ENCODE peak calls at places on chromosomes 7 and 10, in ten cellular contexts. B, O, Y, C, Q, R, I, L, G and A are unnamed samples.

GRCh38 chr7:64098-64521 is 128.3 kb upstream of the FAM20C start:
- DNase-seq in C (no peak), I (peak; percentile 45), B (peak; percentile 39), O (peak; percentile 20), L (peak; percentile 74), G (no peak), R (no peak), Y (no peak), Q (peak; percentile 37), A (no peak)

GRCh38 chr7:113321201-113321600 is 202.8 kb upstream of the SMIM30 start:
- DNase-seq in I (no peak), C (no peak), Y (no peak), R (no peak), B (no peak), Q (no peak), O (no peak), L (no peak), G (no peak), A (no peak)

GRCh38 chr7:130063036-130063435 is 7.3 kb upstream of the KLHDC10 start:
- DNase-seq in R (peak; percentile 58), I (no peak), O (peak; percentile 21), G (no peak), C (no peak), Y (peak; percentile 74), L (no peak), Q (peak; percentile 69), B (peak; percentile 79), A (peak; percentile 68)

GRCh38 chr10:50347394-50347802 is 96.1 kb upstream of the ASAH2 start:
- DNase-seq in Y (no peak), Q (no peak), L (no peak), O (no peak), C (peak; percentile 61), R (no peak), I (no peak), G (no peak), B (no peak), A (no peak)

GRCh38 chr7:139033346-139034114 is 2.3 kb downstream of the ZC3HAV1L start:
- DNase-seq in G (no peak), Y (no peak), I (peak; percentile 55), Q (no peak), C (no peak), O (no peak), L (no peak), R (no peak), B (no peak), A (no peak)

GRCh38 chr7:6448943-6449543 is 1.3 kb upstream of the DAGLB start:
- DNase-seq in Q (no peak), R (no peak), B (no peak), G (no peak), O (no peak), C (no peak), L (no peak), Y (no peak), I (no peak), A (no peak)

GRCh38 chr7:26013551-26014083 is 138.4 kb upstream of the NFE2L3 start:
- DNase-seq in B (no peak), L (no peak), I (peak; percentile 16), O (no peak), Y (no peak), G (no peak), Q (peak; percentile 33), R (no peak), C (no peak), A (no peak)

GRCh38 chr7:92874567-92874966 is 38.2 kb upstream of the CDK6 start:
- DNase-seq in G (no peak), C (no peak), Y (no peak), Q (no peak), R (no peak), O (no peak), L (no peak), I (no peak), B (no peak), A (no peak)

GRCh38 chr10:95796504-95796903 is 40.5 kb downstream of the ENTPD1 start:
- DNase-seq in I (no peak), B (no peak), R (no peak), Q (no peak), L (no peak), O (no peak), G (no peak), Y (no peak), C (no peak), A (no peak)

GRCh38 chr7:105304040-105304895 is 84.5 kb downstream of the SRPK2 start:
- DNase-seq in I (peak; percentile 29), L (peak; percentile 32), G (peak; percentile 26), C (no peak), R (no peak), Q (no peak), O (peak; percentile 54), B (no peak), Y (no peak), A (no peak)

GRCh38 chr10:121043124-121043849 is 192.1 kb downstream of the WDR11 start:
- DNase-seq in Y (no peak), C (no peak), G (no peak), B (no peak), I (no peak), L (no peak), R (no peak), O (no peak), Q (no peak), A (no peak)

GRCh38 chr10:119111968-119112515 is 8.1 kb downstream of the DENND10 start:
- DNase-seq in I (no peak), R (no peak), G (peak; percentile 63), Q (no peak), O (no peak), L (no peak), B (no peak), Y (no peak), C (no peak), A (no peak)

GRCh38 chr10:16965740-16966447 is 148.7 kb upstream of the RSU1 start:
- DNase-seq in O (no peak), I (peak; percentile 95), C (no peak), Y (no peak), Q (no peak), B (no peak), G (peak; percentile 96), L (no peak), R (no peak), A (no peak)

GRCh38 chr7:108099650-108100049 is 30.5 kb downstream of the LAMB4 start:
- DNase-seq in G (peak; percentile 60), B (no peak), I (no peak), O (no peak), L (no peak), Y (no peak), C (no peak), Q (no peak), R (no peak), A (no peak)

GRCh38 chr10:17974505-17974904 is 22.8 kb downstream of the SLC39A12 start:
- DNase-seq in G (no peak), L (no peak), B (no peak), R (no peak), Y (no peak), Q (no peak), C (no peak), O (no peak), I (no peak), A (no peak)

GRCh38 chr7:33517191-33517590 is 387.8 kb downstream of the BBS9 start:
- DNase-seq in C (no peak), B (no peak), I (no peak), L (no peak), R (no peak), Q (peak; percentile 93), O (no peak), Y (no peak), G (no peak), A (no peak)

GRCh38 chr10:119136084-119136483 is 29.4 kb downstream of the SFXN4 start:
- DNase-seq in L (no peak), I (no peak), R (no peak), Q (no peak), O (no peak), B (no peak), C (no peak), G (no peak), Y (no peak), A (no peak)

GRCh38 chr7:92926697-92927044 is 90.3 kb upstream of the CDK6 start:
- DNase-seq in O (no peak), I (no peak), C (no peak), R (no peak), G (no peak), B (no peak), L (no peak), Q (no peak), Y (no peak), A (no peak)

GRCh38 chr10:121099601-121100000 is 248.4 kb downstream of the WDR11 start:
- DNase-seq in B (no peak), Y (no peak), O (no peak), Q (no peak), R (no peak), C (no peak), L (no peak), G (no peak), I (no peak), A (no peak)

GRCh38 chr10:61812052-61812721 is 89.3 kb upstream of the ARID5B start:
- DNase-seq in Q (no peak), G (no peak), O (no peak), C (no peak), B (no peak), R (no peak), I (no peak), Y (no peak), L (no peak), A (no peak)

GRCh38 chr10:96743988-96744585 is 23.8 kb upstream of the PIK3AP1 start:
- DNase-seq in Q (no peak), R (no peak), O (no peak), Y (no peak), B (peak; percentile 9), L (no peak), C (no peak), I (no peak), G (no peak), A (no peak)

GRCh38 chr10:58998924-58999713 is 177.3 kb upstream of the PHYHIPL start:
- DNase-seq in I (no peak), O (no peak), B (no peak), L (peak; percentile 80), G (no peak), C (no peak), Y (no peak), R (no peak), Q (no peak), A (no peak)